ENCODE peak calls at places on chromosomes 2 and 18, in six cellular contexts. N, E, Y, S, X and B are unnamed samples.
A peak's percentile ranks its signal among the peaks of the same experiment; 100 is the strongest.

GRCh38 chr2:143823286-143823685 is 694.1 kb downstream of the ARHGAP15 start:
- DNase-seq in N (no peak), E (no peak), Y (no peak), S (no peak), X (no peak), B (no peak)

GRCh38 chr18:63073481-63073880 is 246.1 kb downstream of the BCL2 start:
- DNase-seq in N (peak; percentile 66), E (peak; percentile 21), Y (no peak), S (no peak), X (no peak), B (peak; percentile 7)

GRCh38 chr2:96143848-96144480 is 1.3 kb downstream of the DUSP2 start:
- DNase-seq in N (peak; percentile 58), E (peak; percentile 19), Y (no peak), S (no peak), X (no peak), B (no peak)

GRCh38 chr2:190887089-190887488 is 6.5 kb downstream of the GLS start:
- DNase-seq in N (peak; percentile 34), E (peak; percentile 31), Y (no peak), S (peak; percentile 30), X (peak; percentile 48), B (no peak)

GRCh38 chr2:230008708-230009066 is 60.0 kb downstream of the SLC16A14 start:
- DNase-seq in N (no peak), E (no peak), Y (no peak), S (peak; percentile 44), X (no peak), B (no peak)

GRCh38 chr2:54956392-54956722 is 93.9 kb downstream of the RTN4 start:
- DNase-seq in N (no peak), E (no peak), Y (no peak), S (no peak), X (no peak), B (no peak)

GRCh38 chr2:203936535-203936934 is at the start of gene ICOS:
- DNase-seq in N (no peak), E (no peak), Y (no peak), S (no peak), X (no peak), B (no peak)

GRCh38 chr2:239159476-239159911 is 241.3 kb downstream of the HDAC4 start:
- DNase-seq in N (no peak), E (no peak), Y (no peak), S (no peak), X (no peak), B (no peak)

GRCh38 chr2:143903172-143903856 is 616.6 kb downstream of the ZEB2 start:
- DNase-seq in N (peak; percentile 70), E (no peak), Y (no peak), S (no peak), X (no peak), B (no peak)

GRCh38 chr2:62662548-62662947 is 43.0 kb upstream of the EHBP1 start:
- DNase-seq in N (no peak), E (no peak), Y (no peak), S (peak; percentile 65), X (peak; percentile 5), B (no peak)

GRCh38 chr2:59236723-59237122 is 995.6 kb upstream of the FANCL start:
- DNase-seq in N (peak; percentile 72), E (peak; percentile 76), Y (no peak), S (no peak), X (no peak), B (no peak)

GRCh38 chr2:31390324-31390723 is 24.2 kb downstream of the XDH start:
- DNase-seq in N (no peak), E (no peak), Y (no peak), S (no peak), X (no peak), B (no peak)

GRCh38 chr2:20781656-20782265 is 41.1 kb downstream of the LDAH start:
- DNase-seq in N (peak; percentile 49), E (peak; percentile 21), Y (peak; percentile 21), S (peak; percentile 38), X (no peak), B (peak; percentile 51)

GRCh38 chr2:134934150-134934549 is 15.5 kb downstream of the CCNT2 start:
- DNase-seq in N (no peak), E (no peak), Y (no peak), S (no peak), X (no peak), B (no peak)

GRCh38 chr18:79528846-79529245 is 133.1 kb downstream of the NFATC1 start:
- DNase-seq in N (peak; percentile 87), E (peak; percentile 62), Y (peak; percentile 68), S (peak; percentile 80), X (no peak), B (peak; percentile 36)

GRCh38 chr2:43745457-43745856 is 28.4 kb upstream of the DYNC2LI1 start:
- DNase-seq in N (no peak), E (no peak), Y (no peak), S (peak; percentile 9), X (no peak), B (peak; percentile 76)

GRCh38 chr2:124001681-124002080 is 23.4 kb upstream of the CNTNAP5 start:
- DNase-seq in N (no peak), E (no peak), Y (no peak), S (no peak), X (no peak), B (no peak)

GRCh38 chr2:162072976-162073775 is 839 bp downstream of the DPP4 start:
- DNase-seq in N (no peak), E (no peak), Y (no peak), S (peak; percentile 36), X (no peak), B (no peak)

GRCh38 chr2:6637329-6637728 is 228.4 kb downstream of the CMPK2 start:
- DNase-seq in N (no peak), E (no peak), Y (no peak), S (no peak), X (no peak), B (no peak)

GRCh38 chr2:130251865-130252620 is 53.8 kb upstream of the TUBA3E start:
- DNase-seq in N (no peak), E (no peak), Y (no peak), S (no peak), X (no peak), B (no peak)

GRCh38 chr2:158691619-158692018 is 103.5 kb upstream of the DAPL1 start:
- DNase-seq in N (no peak), E (no peak), Y (no peak), S (no peak), X (no peak), B (no peak)

GRCh38 chr2:75428060-75428459 is 132.7 kb downstream of the EVA1A start:
- DNase-seq in N (no peak), E (no peak), Y (no peak), S (no peak), X (no peak), B (no peak)

GRCh38 chr2:1656961-1657841 is 87.1 kb downstream of the PXDN start:
- DNase-seq in N (no peak), E (no peak), Y (no peak), S (no peak), X (no peak), B (no peak)

GRCh38 chr2:45612265-45612664 is 1.2 kb upstream of the SRBD1 start:
- DNase-seq in N (no peak), E (no peak), Y (no peak), S (peak; percentile 13), X (no peak), B (no peak)

GRCh38 chr2:100610381-100610831 is 47.6 kb downstream of the PDCL3 start:
- DNase-seq in N (peak; percentile 74), E (peak; percentile 70), Y (peak; percentile 58), S (peak; percentile 60), X (no peak), B (peak; percentile 36)

GRCh38 chr18:1906421-1906820 is 664.9 kb downstream of the METTL4 start:
- DNase-seq in N (no peak), E (no peak), Y (no peak), S (no peak), X (no peak), B (no peak)
- TF ChIP-seq MYC in N (no peak), E (no peak), Y (no peak), S (no peak), X (no peak), B (no peak)

GRCh38 chr18:59380706-59381105 is 21.6 kb upstream of the LMAN1 start:
- DNase-seq in N (no peak), E (no peak), Y (no peak), S (no peak), X (no peak), B (no peak)
- TF ChIP-seq MYC in N (no peak), E (no peak), Y (no peak), S (no peak), X (no peak), B (no peak)

DNA sequence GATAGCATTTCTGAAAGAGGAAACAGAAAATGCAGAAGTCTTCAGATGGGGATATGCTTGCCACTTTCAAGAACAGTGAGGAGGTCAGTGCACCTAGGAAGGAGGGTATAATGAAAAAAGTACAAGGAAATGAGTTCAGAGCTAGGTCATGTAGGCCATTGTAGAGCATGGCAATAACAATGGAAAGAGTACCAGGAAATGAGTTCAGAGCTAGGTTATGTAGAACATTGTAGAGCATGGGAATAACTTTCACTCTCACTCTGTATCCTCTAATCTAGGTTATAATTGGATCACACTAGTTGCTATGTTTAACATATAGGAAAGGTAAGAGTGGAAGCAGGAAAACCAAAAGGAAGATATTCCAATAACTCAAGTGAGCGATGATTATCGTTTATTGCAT is 12.3 kb downstream of the SCG2 start:
- DNase-seq in N (no peak), E (no peak), Y (no peak), S (peak; percentile 37), X (no peak), B (no peak)
- TF ChIP-seq MYC in N (no peak), E (no peak), Y (no peak), S (no peak), X (no peak), B (no peak)

DNA sequence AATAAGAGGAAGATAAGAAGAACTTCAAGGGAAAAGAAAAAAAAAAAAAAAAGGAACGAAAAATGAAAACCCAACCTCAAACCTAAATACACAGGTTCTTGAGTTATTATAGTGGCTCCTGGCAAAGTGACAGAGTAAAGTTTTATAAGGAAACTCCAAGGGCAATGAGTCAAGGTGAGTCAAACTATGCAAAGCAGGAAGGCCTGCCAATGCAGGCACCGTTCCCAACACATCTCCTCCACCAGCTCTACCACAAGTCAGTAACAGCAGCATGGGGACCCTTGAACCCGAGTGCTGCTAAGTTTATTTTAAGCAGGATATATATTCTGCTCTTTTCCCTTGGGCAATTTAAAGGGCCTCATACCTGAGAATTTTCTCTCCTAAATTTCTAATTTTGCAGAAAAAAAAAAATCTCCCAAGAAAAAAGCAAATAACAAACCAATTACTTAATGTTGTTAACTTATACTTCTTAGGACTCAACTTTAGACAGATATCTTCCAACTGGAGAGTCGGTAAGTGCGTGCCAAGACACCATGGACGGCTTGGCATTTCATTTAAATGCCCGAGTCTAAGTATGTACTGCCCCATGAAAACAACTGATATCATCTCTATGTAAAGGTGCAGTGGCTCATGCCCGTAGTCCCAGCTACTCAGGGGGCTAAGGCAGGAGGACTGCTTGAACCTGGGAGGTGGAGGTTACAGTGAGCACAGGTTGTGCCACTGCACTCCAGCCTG is 75.7 kb upstream of the TFCP2L1 start:
- DNase-seq in N (no peak), E (peak; percentile 21), Y (no peak), S (peak; percentile 78), X (no peak), B (no peak)
- TF ChIP-seq MYC in N (no peak), E (no peak), Y (no peak), S (no peak), X (no peak), B (no peak)

DNA sequence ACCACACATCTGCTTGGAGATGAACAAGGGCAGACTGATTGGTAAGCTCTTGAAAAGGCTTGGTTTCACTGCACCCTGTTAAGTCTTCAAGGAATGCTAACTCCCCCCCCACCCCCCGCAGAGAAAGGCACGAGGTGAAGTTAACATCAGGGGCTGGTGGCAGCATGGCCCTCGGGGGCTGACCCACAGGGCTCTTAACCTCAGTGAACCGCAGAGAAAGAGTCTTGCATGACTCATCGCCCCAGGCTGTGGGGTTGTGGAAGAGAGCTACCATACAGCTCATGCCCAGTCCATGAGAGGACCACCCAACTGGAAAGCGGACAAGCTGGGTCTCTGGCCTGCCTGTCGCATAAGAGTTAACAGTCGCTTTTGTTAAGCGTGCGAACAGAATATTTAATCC is 10.6 kb upstream of the CEP68 start:
- DNase-seq in N (peak; percentile 96), E (no peak), Y (no peak), S (no peak), X (no peak), B (no peak)
- TF ChIP-seq MYC in N (peak; percentile 60), E (no peak), Y (no peak), S (no peak), X (no peak), B (no peak)